ENCODE peak calls at places on chromosomes 6 and 20, in five cellular contexts. One of them, this sample, is unnamed.

GRCh38 chr6:56345539-56346090 is 98.2 kb upstream of the COL21A1 start:
- DNase-seq in suprapubic skin: no peak
- DNase-seq in upper lobe of left lung: no peak
- DNase-seq in transverse colon: no peak
- DNase-seq in stomach: no peak
- DNase-seq in this sample: no peak

GRCh38 chr6:33314515-33314942 is 651 bp upstream of the TAPBP start:
- DNase-seq in transverse colon: peak; percentile 76
- DNase-seq in stomach: peak; percentile 39
- DNase-seq in upper lobe of left lung: no peak
- DNase-seq in suprapubic skin: peak; percentile 86
- DNase-seq in this sample: peak; percentile 89

GRCh38 chr20:44457016-44457415 is 18.7 kb upstream of the TTPAL start:
- DNase-seq in stomach: no peak
- DNase-seq in transverse colon: peak; percentile 57
- DNase-seq in suprapubic skin: no peak
- DNase-seq in upper lobe of left lung: no peak
- DNase-seq in this sample: no peak

GRCh38 chr6:11007715-11008608 is 36.1 kb downstream of the ELOVL2 start:
- DNase-seq in upper lobe of left lung: no peak
- DNase-seq in transverse colon: no peak
- DNase-seq in suprapubic skin: no peak
- DNase-seq in stomach: no peak
- DNase-seq in this sample: no peak

GRCh38 chr6:8017276-8017701 is 46.9 kb downstream of the BLOC1S5 start:
- DNase-seq in transverse colon: no peak
- DNase-seq in suprapubic skin: no peak
- DNase-seq in upper lobe of left lung: no peak
- DNase-seq in stomach: no peak
- DNase-seq in this sample: no peak

GRCh38 chr6:156378853-156379252 is 398.3 kb upstream of the ARID1B start:
- DNase-seq in suprapubic skin: no peak
- DNase-seq in upper lobe of left lung: no peak
- DNase-seq in stomach: no peak
- DNase-seq in transverse colon: no peak
- DNase-seq in this sample: no peak

GRCh38 chr6:165031491-165031890 is 277.9 kb downstream of the C6orf118 start:
- DNase-seq in transverse colon: no peak
- DNase-seq in stomach: no peak
- DNase-seq in suprapubic skin: no peak
- DNase-seq in upper lobe of left lung: no peak
- DNase-seq in this sample: no peak

GRCh38 chr6:26412954-26413353 is 10.9 kb downstream of the BTN3A1 start:
- DNase-seq in transverse colon: no peak
- DNase-seq in stomach: no peak
- DNase-seq in upper lobe of left lung: no peak
- DNase-seq in suprapubic skin: no peak
- DNase-seq in this sample: no peak

GRCh38 chr20:48624315-48625020 is 203.3 kb downstream of the PREX1 start:
- DNase-seq in upper lobe of left lung: peak; percentile 32
- DNase-seq in stomach: no peak
- DNase-seq in transverse colon: no peak
- DNase-seq in suprapubic skin: no peak
- DNase-seq in this sample: no peak

GRCh38 chr6:19433101-19433500 is 404.1 kb upstream of the ID4 start:
- DNase-seq in transverse colon: no peak
- DNase-seq in stomach: no peak
- DNase-seq in upper lobe of left lung: no peak
- DNase-seq in suprapubic skin: no peak
- DNase-seq in this sample: no peak

GRCh38 chr6:35215665-35216411 is 2.1 kb downstream of the SCUBE3 start:
- DNase-seq in stomach: no peak
- DNase-seq in transverse colon: no peak
- DNase-seq in suprapubic skin: no peak
- DNase-seq in upper lobe of left lung: no peak
- DNase-seq in this sample: no peak
- TF ChIP-seq POLR2AphosphoS5 in stomach: no peak
- TF ChIP-seq POLR2AphosphoS5 in transverse colon: no peak
- TF ChIP-seq POLR2AphosphoS5 in suprapubic skin: no peak
- TF ChIP-seq POLR2AphosphoS5 in upper lobe of left lung: no peak
- TF ChIP-seq POLR2AphosphoS5 in this sample: no peak

GRCh38 chr6:36542041-36542440 is 5.2 kb downstream of the STK38 start:
- DNase-seq in stomach: no peak
- DNase-seq in upper lobe of left lung: no peak
- DNase-seq in transverse colon: no peak
- DNase-seq in suprapubic skin: no peak
- DNase-seq in this sample: no peak

GRCh38 chr6:36546664-36546957 is 668 bp downstream of the STK38 start:
- DNase-seq in upper lobe of left lung: no peak
- DNase-seq in stomach: no peak
- DNase-seq in suprapubic skin: no peak
- DNase-seq in transverse colon: no peak
- DNase-seq in this sample: no peak

GRCh38 chr6:36546958-36547645 is at the start of gene STK38:
- DNase-seq in transverse colon: peak; percentile 97
- DNase-seq in upper lobe of left lung: peak; percentile 99
- DNase-seq in stomach: peak; percentile 93
- DNase-seq in suprapubic skin: peak; percentile 96
- DNase-seq in this sample: peak; percentile 96

GRCh38 chr6:36545767-36546663 is 1.3 kb downstream of the STK38 start:
- DNase-seq in suprapubic skin: no peak
- DNase-seq in upper lobe of left lung: no peak
- DNase-seq in stomach: no peak
- DNase-seq in transverse colon: peak; percentile 25
- DNase-seq in this sample: no peak

DNA sequence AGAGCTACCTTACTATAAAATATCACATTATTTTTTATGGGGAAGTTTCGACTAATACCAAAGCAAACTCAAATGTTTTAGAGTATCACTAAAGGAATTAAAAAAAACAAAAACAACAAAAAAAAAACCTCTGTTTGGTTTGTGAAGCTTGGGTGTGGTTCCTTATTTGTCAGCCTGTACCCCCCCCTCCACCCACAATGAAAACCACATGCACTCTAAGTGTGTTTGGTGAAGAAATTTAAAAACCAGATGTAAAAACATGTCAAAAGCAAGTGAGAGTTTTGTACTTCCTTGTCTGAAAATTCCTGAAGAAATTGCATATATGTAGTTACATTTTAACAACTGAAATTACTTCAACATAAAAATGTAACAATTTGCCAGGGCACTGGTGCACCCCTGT is 3.1 kb downstream of the STK38 start:
- DNase-seq in upper lobe of left lung: no peak
- DNase-seq in stomach: no peak
- DNase-seq in suprapubic skin: no peak
- DNase-seq in transverse colon: peak; percentile 38
- DNase-seq in this sample: no peak
- H3K27ac ChIP-seq in upper lobe of left lung: no peak overlapping the region
- H3K27ac ChIP-seq in stomach: peak overlapping the region; percentile 99
- H3K27ac ChIP-seq in suprapubic skin: peak overlapping the region; percentile 53
- H3K27ac ChIP-seq in transverse colon: peak overlapping the region; percentile 99
- H3K27ac ChIP-seq in this sample: peak overlapping the region; percentile 95

GRCh38 chr6:153959281-153959680 is 79.8 kb upstream of the OPRM1 start:
- DNase-seq in suprapubic skin: no peak
- DNase-seq in upper lobe of left lung: no peak
- DNase-seq in stomach: no peak
- DNase-seq in transverse colon: no peak
- DNase-seq in this sample: no peak

GRCh38 chr6:153965996-153966395 is 73.0 kb upstream of the OPRM1 start:
- DNase-seq in transverse colon: no peak
- DNase-seq in stomach: no peak
- DNase-seq in upper lobe of left lung: no peak
- DNase-seq in suprapubic skin: no peak
- DNase-seq in this sample: no peak

GRCh38 chr6:153962548-153962947 is 76.5 kb upstream of the OPRM1 start:
- DNase-seq in upper lobe of left lung: no peak
- DNase-seq in suprapubic skin: no peak
- DNase-seq in stomach: no peak
- DNase-seq in transverse colon: no peak
- DNase-seq in this sample: no peak

GRCh38 chr6:153960741-153961140 is 78.3 kb upstream of the OPRM1 start:
- DNase-seq in stomach: no peak
- DNase-seq in suprapubic skin: no peak
- DNase-seq in upper lobe of left lung: no peak
- DNase-seq in transverse colon: no peak
- DNase-seq in this sample: no peak

DNA sequence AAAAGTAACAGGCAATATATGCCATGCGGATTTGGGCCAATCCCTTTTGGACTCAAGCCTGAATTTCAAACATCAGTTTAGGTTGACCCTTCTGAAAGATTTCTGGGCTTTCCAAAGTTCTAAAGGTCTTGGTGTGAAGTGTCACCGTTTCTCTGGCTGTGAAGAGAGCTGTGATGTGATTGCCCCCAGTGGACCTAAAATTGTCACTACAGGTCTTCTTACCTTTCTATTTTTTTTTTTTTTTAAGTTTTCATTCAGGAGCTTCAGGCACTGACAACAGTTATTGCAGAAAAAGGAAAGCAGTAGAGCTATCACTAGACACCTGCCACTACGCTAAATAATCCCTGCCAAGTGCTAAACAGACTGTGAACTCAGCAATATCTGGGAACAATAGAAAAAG is 75.7 kb upstream of the OPRM1 start:
- DNase-seq in stomach: no peak
- DNase-seq in transverse colon: no peak
- DNase-seq in suprapubic skin: no peak
- DNase-seq in upper lobe of left lung: no peak
- DNase-seq in this sample: no peak
- TF ChIP-seq CTCF in stomach: no peak
- TF ChIP-seq CTCF in transverse colon: no peak
- TF ChIP-seq CTCF in suprapubic skin: no peak
- TF ChIP-seq CTCF in upper lobe of left lung: no peak
- TF ChIP-seq CTCF in this sample: no peak

GRCh38 chr20:58890454-58891075 is 38.0 kb downstream of the GNAS start:
- DNase-seq in upper lobe of left lung: peak; percentile 95
- DNase-seq in stomach: peak; percentile 67
- DNase-seq in suprapubic skin: peak; percentile 84
- DNase-seq in transverse colon: peak; percentile 75
- DNase-seq in this sample: peak; percentile 92

GRCh38 chr20:58890073-58890453 is 37.5 kb downstream of the GNAS start:
- DNase-seq in upper lobe of left lung: peak; percentile 92
- DNase-seq in transverse colon: no peak
- DNase-seq in stomach: no peak
- DNase-seq in suprapubic skin: no peak
- DNase-seq in this sample: no peak

GRCh38 chr20:58892126-58892931 is 39.8 kb downstream of the GNAS start:
- DNase-seq in upper lobe of left lung: peak; percentile 91
- DNase-seq in stomach: peak; percentile 67
- DNase-seq in suprapubic skin: peak; percentile 87
- DNase-seq in transverse colon: peak; percentile 80
- DNase-seq in this sample: peak; percentile 90

GRCh38 chr20:58891686-58892125 is 39.2 kb downstream of the GNAS start:
- DNase-seq in suprapubic skin: no peak
- DNase-seq in upper lobe of left lung: peak; percentile 87
- DNase-seq in stomach: peak; percentile 37
- DNase-seq in transverse colon: peak; percentile 36
- DNase-seq in this sample: peak; percentile 70

DNA sequence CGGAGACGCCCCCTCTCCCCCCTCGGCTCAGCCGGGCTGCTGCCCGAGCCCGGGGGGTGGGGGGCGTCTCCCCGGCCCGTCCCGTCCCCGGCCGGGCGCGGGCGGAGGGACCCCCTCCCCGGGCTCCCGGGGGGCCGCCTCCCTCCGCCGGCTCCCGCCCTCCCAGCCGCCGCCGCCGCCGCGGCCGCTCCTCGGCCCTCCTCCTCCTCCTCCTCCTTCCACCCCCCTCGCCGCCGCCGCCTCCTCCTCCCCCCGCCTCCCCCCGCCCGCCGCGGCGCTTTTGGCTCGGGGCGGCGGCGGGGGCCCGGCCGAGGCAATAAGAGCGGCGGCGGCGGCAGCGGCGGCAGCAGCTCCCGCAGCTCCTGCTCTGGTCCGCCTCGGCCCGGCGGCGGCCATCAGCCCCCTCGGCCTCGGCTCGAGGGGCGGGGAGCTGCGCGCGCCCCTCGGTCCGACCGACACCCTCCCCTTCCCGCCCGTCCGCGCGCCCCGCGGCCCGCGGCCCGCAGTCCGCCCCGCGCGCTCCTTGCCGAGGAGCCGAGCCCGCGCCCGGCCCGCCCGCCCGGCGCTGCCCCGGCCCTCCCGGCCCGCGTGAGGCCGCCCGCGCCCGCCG is 38.7 kb downstream of the GNAS start:
- DNase-seq in stomach: peak; percentile 83
- DNase-seq in transverse colon: peak; percentile 86
- DNase-seq in suprapubic skin: peak; percentile 89
- DNase-seq in upper lobe of left lung: peak; percentile 96
- DNase-seq in this sample: peak; percentile 93
- TF ChIP-seq POLR2AphosphoS5 in stomach: peak; percentile 71
- TF ChIP-seq POLR2AphosphoS5 in transverse colon: peak; percentile 79
- TF ChIP-seq POLR2AphosphoS5 in suprapubic skin: no peak
- TF ChIP-seq POLR2AphosphoS5 in upper lobe of left lung: peak; percentile 60
- TF ChIP-seq POLR2AphosphoS5 in this sample: peak; percentile 39

GRCh38 chr6:134515976-134516375 is 198.1 kb upstream of the SGK1 start:
- DNase-seq in transverse colon: no peak
- DNase-seq in suprapubic skin: no peak
- DNase-seq in stomach: no peak
- DNase-seq in upper lobe of left lung: no peak
- DNase-seq in this sample: no peak
- H3K27ac ChIP-seq in transverse colon: no peak overlapping the region
- H3K27ac ChIP-seq in suprapubic skin: no peak overlapping the region
- H3K27ac ChIP-seq in stomach: no peak overlapping the region
- H3K27ac ChIP-seq in upper lobe of left lung: no peak overlapping the region
- H3K27ac ChIP-seq in this sample: no peak overlapping the region

GRCh38 chr6:150516199-150516598 is 83.5 kb upstream of the PLEKHG1 start:
- DNase-seq in transverse colon: no peak
- DNase-seq in stomach: no peak
- DNase-seq in suprapubic skin: no peak
- DNase-seq in upper lobe of left lung: no peak
- DNase-seq in this sample: no peak
- TF ChIP-seq CTCF in transverse colon: no peak
- TF ChIP-seq CTCF in stomach: no peak
- TF ChIP-seq CTCF in suprapubic skin: no peak
- TF ChIP-seq CTCF in upper lobe of left lung: no peak
- TF ChIP-seq CTCF in this sample: no peak

This sample was measured in sigmoid colon.